ENCODE peak calls at places on chromosomes 12 and 14, in four cellular contexts. Q is neural progenitor cell, X is PC-3, K is GM23338. P is an unnamed sample.

GRCh38 chr12:76031081-76031413 is 529 bp downstream of the PHLDA1 start:
- DNase-seq in Q (no peak), X (peak; percentile 31), K (no peak), P (no peak)

GRCh38 chr12:51403744-51404143 is 12.5 kb upstream of the GALNT6 start:
- DNase-seq in Q (no peak), X (no peak), K (no peak), P (no peak)

GRCh38 chr14:85528882-85529585 is 910 bp upstream of the FLRT2 start:
- DNase-seq in Q (peak; percentile 48), X (peak; percentile 29), K (peak; percentile 25), P (no peak)

GRCh38 chr12:121038861-121039654 is at the start of gene OASL:
- DNase-seq in Q (no peak), X (peak; percentile 63), K (no peak), P (no peak)

GRCh38 chr14:80930836-80931389 is 10.6 kb downstream of the CEP128 start:
- DNase-seq in Q (no peak), X (peak; percentile 77), K (no peak), P (peak; percentile 94)

GRCh38 chr12:25806271-25806670 is 152.2 kb upstream of the RASSF8 start:
- DNase-seq in Q (no peak), X (peak; percentile 73), K (no peak), P (no peak)

GRCh38 chr14:51715250-51715649 is 63.5 kb downstream of the FRMD6 start:
- DNase-seq in Q (no peak), X (no peak), K (no peak), P (no peak)

GRCh38 chr12:56808954-56809353 is 45.8 kb downstream of the HSD17B6 start:
- DNase-seq in Q (no peak), X (peak; percentile 86), K (peak; percentile 51), P (peak; percentile 9)

GRCh38 chr12:107894589-107894988 is 120.1 kb downstream of the ASCL4 start:
- DNase-seq in Q (no peak), X (peak; percentile 80), K (no peak), P (no peak)

GRCh38 chr12:110998165-110998564 is 77.8 kb upstream of the MYL2 start:
- DNase-seq in Q (no peak), X (no peak), K (no peak), P (no peak)

GRCh38 chr12:70553391-70553859 is 83.8 kb downstream of the PTPRB start:
- DNase-seq in Q (no peak), X (peak; percentile 10), K (no peak), P (no peak)

GRCh38 chr12:27610380-27610779 is 85.9 kb upstream of the REP15 start:
- DNase-seq in Q (no peak), X (peak; percentile 88), K (no peak), P (no peak)

GRCh38 chr12:112978163-112979081 is at the start of gene OAS2:
- DNase-seq in Q (peak; percentile 14), X (peak; percentile 78), K (peak; percentile 28), P (peak; percentile 93)

GRCh38 chr14:22883191-22883976 is at the start of gene REM2:
- DNase-seq in Q (peak; percentile 64), X (no peak), K (peak; percentile 51), P (no peak)

GRCh38 chr14:90645842-90646443 is 170.3 kb downstream of the TTC7B start:
- DNase-seq in Q (peak; percentile 33), X (peak; percentile 84), K (peak; percentile 81), P (no peak)

GRCh38 chr12:65823481-65824313 is 586 bp upstream of the HMGA2 start:
- DNase-seq in Q (peak; percentile 84), X (peak; percentile 72), K (peak; percentile 89), P (no peak)

GRCh38 chr12:90945070-90945649 is 9.8 kb downstream of the CCER1 start:
- DNase-seq in Q (peak; percentile 25), X (peak; percentile 64), K (peak; percentile 20), P (peak; percentile 50)

GRCh38 chr14:38121280-38121679 is 86.4 kb upstream of the SSTR1 start:
- DNase-seq in Q (no peak), X (no peak), K (no peak), P (peak; percentile 17)

GRCh38 chr14:32421781-32422180 is 92.7 kb downstream of the AKAP6 start:
- DNase-seq in Q (no peak), X (no peak), K (no peak), P (no peak)

GRCh38 chr12:105335856-105336255 is 5.4 kb downstream of the C12orf75 start:
- DNase-seq in Q (no peak), X (no peak), K (no peak), P (no peak)

GRCh38 chr12:105338954-105339353 is 8.5 kb downstream of the C12orf75 start:
- DNase-seq in Q (no peak), X (no peak), K (no peak), P (no peak)

GRCh38 chr12:105336411-105336810 is 5.9 kb downstream of the C12orf75 start:
- DNase-seq in Q (no peak), X (peak; percentile 27), K (no peak), P (no peak)

GRCh38 chr12:105334568-105334967 is 4.1 kb downstream of the C12orf75 start:
- DNase-seq in Q (no peak), X (peak; percentile 48), K (no peak), P (no peak)

DNA sequence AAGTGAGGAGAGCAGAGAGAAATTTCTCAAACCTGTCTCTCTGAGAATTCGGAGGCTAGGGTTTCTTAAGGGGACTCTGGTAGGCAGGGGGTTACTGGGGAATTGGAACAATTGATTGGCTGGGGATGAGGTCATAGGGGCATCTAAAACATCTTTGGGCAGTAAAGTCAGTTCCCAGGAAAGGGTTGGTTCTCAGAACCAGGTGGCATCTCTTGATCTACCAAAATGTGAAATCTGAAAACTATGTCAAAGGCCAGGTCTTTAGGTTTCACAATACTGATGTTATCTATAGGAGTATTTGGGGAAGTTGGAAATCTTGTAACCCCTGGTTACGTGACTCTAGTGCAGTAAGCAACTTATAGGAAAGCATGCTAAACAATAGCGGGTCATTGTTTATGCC is 6.9 kb downstream of the C12orf75 start:
- DNase-seq in Q (no peak), X (no peak), K (no peak), P (no peak)
- TF ChIP-seq CTCF in Q (no peak), X (no peak), K (no peak), P (no peak)

DNA sequence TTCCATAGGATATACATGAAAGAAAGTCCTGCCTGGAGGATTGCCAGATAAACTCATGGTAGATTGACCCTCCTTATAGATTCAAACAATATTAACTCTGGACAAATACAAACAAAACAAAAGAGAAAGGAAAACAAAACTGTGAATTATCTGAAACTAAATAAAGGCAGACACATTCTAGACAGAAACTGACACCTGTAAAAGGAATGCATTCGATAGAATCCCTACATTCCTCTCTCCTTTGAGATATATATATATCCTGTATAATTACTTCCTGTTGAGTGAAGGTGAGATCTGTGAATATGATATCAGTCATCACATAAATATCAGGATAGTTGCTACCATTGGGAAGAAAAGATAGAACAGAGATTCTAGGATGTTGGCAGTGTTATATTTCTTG is 948.4 kb upstream of the ATXN7L3B start:
- DNase-seq in Q (no peak), X (peak; percentile 23), K (no peak), P (no peak)
- TF ChIP-seq EZH2phosphoT487 in Q (no peak), X (no peak), K (no peak), P (no peak)

DNA sequence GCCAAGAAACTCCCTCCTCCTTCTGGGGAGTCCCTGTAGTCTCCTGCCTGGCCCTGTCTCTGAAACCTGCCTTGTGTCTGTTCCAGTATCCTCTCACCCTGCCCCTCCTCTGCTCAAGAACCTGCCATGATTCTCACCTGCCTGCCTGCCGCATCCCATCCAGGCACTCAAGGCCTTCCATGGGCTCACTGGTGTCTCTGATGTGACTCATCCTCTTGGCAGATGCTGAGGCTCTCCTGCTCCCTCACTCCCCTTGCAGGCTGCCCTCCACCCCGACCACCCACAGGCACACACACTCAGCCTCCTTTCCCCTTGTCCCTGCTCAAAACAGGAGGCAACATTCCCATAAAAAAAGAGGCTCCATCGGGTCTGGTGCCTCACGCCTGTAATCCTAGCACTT is 5.8 kb upstream of the BEGAIN start:
- DNase-seq in Q (no peak), X (no peak), K (no peak), P (no peak)
- H3K4me1 ChIP-seq in Q (peaks cover 8% of the 10 kb centered on the region), X (no peaks in the 10 kb centered on the region), K (no peaks in the 10 kb centered on the region), P (no peaks in the 10 kb centered on the region)

GRCh38 chr14:103281496-103282231 is 52.4 kb upstream of the EIF5 start:
- DNase-seq in Q (peak; percentile 48), X (peak; percentile 63), K (peak; percentile 82), P (no peak)
- TF ChIP-seq CTCF in Q (peak; percentile 28), X (peak; percentile 54), K (peak; percentile 62), P (no peak)

GRCh38 chr14:100213587-100213955 is 25.4 kb upstream of the YY1 start:
- DNase-seq in Q (no peak), X (no peak), K (no peak), P (no peak)

GRCh38 chr14:100211366-100211765 is 27.6 kb upstream of the YY1 start:
- DNase-seq in Q (no peak), X (no peak), K (no peak), P (no peak)

GRCh38 chr14:100212476-100213333 is 26.2 kb upstream of the YY1 start:
- DNase-seq in Q (no peak), X (no peak), K (no peak), P (no peak)

GRCh38 chr14:100213956-100214767 is 24.8 kb upstream of the YY1 start:
- DNase-seq in Q (peak; percentile 97), X (peak; percentile 88), K (peak; percentile 99), P (peak; percentile 93)

DNA sequence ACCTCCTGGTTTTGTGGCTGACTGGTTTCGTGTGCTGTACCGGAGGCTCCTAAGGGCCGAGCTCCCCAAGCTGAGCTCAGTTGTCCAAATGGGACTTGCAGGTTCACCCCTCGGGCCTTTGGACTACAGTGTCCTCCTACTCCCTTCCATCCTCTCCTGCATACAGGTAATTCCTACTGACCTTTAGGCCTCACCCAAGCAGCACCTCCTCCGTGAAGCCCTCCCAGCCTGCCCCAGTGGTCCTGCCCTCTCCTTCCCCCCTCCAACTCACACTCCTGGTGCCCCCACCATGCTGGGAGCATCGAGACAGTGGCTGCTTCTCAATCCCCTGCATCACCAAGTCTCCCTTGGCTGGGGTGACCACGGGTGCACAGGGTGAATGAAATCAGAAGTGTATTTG is 27.1 kb upstream of the YY1 start:
- DNase-seq in Q (no peak), X (no peak), K (no peak), P (no peak)
- TF ChIP-seq EZH2phosphoT487 in Q (no peak), X (no peak), K (no peak), P (no peak)

GRCh38 chr14:101851183-101851582 is 89.7 kb downstream of the PPP2R5C start:
- DNase-seq in Q (no peak), X (no peak), K (no peak), P (no peak)
- H3K4me1 ChIP-seq in Q (peaks cover 10% of the 10 kb centered on the region), X (no peaks in the 10 kb centered on the region), K (peaks cover 10% of the 10 kb centered on the region), P (peaks cover 71% of the 10 kb centered on the region)

DNA sequence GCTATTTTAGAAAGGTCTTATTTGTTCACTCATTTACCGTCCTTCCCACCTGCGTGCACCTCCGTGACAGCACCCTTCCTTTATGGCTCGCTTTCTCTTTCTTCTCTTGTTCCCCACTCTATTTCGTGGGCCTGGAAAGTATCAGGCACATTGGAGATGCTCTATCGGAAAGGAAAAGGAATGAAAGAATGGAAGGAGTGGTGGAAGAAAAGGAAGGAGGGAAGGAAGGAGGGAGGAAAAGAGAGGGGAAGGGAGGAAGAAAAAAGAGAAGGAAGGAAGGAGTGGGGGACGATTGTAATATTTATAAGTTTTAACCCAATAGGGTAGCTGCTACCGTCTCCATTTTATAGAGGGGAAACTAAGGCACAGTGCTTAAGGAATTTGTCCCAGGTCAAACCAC is 363.4 kb downstream of the CACNA1C start:
- DNase-seq in Q (no peak), X (no peak), K (no peak), P (no peak)
- TF ChIP-seq CTCF in Q (no peak), X (no peak), K (no peak), P (no peak)

P was measured in OCI-LY7.